ENCODE peak calls at places on chromosome 9, in eight cellular contexts. One of them, this sample, is unnamed.

GRCh38 chr9:36401179-36401740 is 1.2 kb upstream of the RNF38 start:
- DNase-seq in NB4: no peak
- DNase-seq in lower leg skin: no peak
- DNase-seq in spleen: no peak
- DNase-seq in A549: no peak
- DNase-seq in adrenal gland: peak
- DNase-seq in Peyer's patch: no peak
- DNase-seq in sigmoid colon: no peak
- DNase-seq in this sample: peak

GRCh38 chr9:33884856-33885701 is 68.1 kb downstream of the UBE2R2 start:
- DNase-seq in NB4: no peak
- DNase-seq in lower leg skin: no peak
- DNase-seq in spleen: no peak
- DNase-seq in A549: no peak
- DNase-seq in adrenal gland: peak
- DNase-seq in Peyer's patch: no peak
- DNase-seq in sigmoid colon: no peak
- DNase-seq in this sample: no peak

GRCh38 chr9:37971107-37971459 is 67.2 kb upstream of the SLC25A51 start:
- DNase-seq in NB4: no peak
- DNase-seq in lower leg skin: no peak
- DNase-seq in spleen: peak
- DNase-seq in A549: no peak
- DNase-seq in adrenal gland: no peak
- DNase-seq in Peyer's patch: no peak
- DNase-seq in sigmoid colon: no peak
- DNase-seq in this sample: no peak

GRCh38 chr9:86926130-86926529 is 21.2 kb downstream of the GAS1 start:
- DNase-seq in NB4: no peak
- DNase-seq in lower leg skin: no peak
- DNase-seq in spleen: no peak
- DNase-seq in A549: no peak
- DNase-seq in adrenal gland: no peak
- DNase-seq in Peyer's patch: no peak
- DNase-seq in sigmoid colon: no peak
- DNase-seq in this sample: no peak

GRCh38 chr9:2764371-2764770 is 47.1 kb downstream of the KCNV2 start:
- DNase-seq in NB4: peak
- DNase-seq in lower leg skin: no peak
- DNase-seq in spleen: no peak
- DNase-seq in A549: no peak
- DNase-seq in adrenal gland: peak
- DNase-seq in Peyer's patch: no peak
- DNase-seq in sigmoid colon: no peak
- DNase-seq in this sample: no peak

GRCh38 chr9:84278131-84278530 is 62.4 kb downstream of the SLC28A3 start:
- DNase-seq in NB4: no peak
- DNase-seq in lower leg skin: no peak
- DNase-seq in spleen: no peak
- DNase-seq in A549: no peak
- DNase-seq in adrenal gland: no peak
- DNase-seq in Peyer's patch: no peak
- DNase-seq in sigmoid colon: no peak
- DNase-seq in this sample: no peak

GRCh38 chr9:89477811-89478583 is 19.9 kb downstream of the SEMA4D start:
- DNase-seq in NB4: peak
- DNase-seq in lower leg skin: peak
- DNase-seq in spleen: no peak
- DNase-seq in A549: no peak
- DNase-seq in adrenal gland: peak
- DNase-seq in Peyer's patch: no peak
- DNase-seq in sigmoid colon: peak
- DNase-seq in this sample: peak

GRCh38 chr9:21415492-21416267 is 6.8 kb downstream of the IFNA8 start:
- DNase-seq in NB4: no peak
- DNase-seq in lower leg skin: no peak
- DNase-seq in spleen: no peak
- DNase-seq in A549: peak
- DNase-seq in adrenal gland: no peak
- DNase-seq in Peyer's patch: no peak
- DNase-seq in sigmoid colon: no peak
- DNase-seq in this sample: no peak

GRCh38 chr9:2230362-2230761 is 215.2 kb downstream of the SMARCA2 start:
- DNase-seq in NB4: no peak
- DNase-seq in lower leg skin: no peak
- DNase-seq in spleen: no peak
- DNase-seq in A549: no peak
- DNase-seq in adrenal gland: no peak
- DNase-seq in Peyer's patch: no peak
- DNase-seq in sigmoid colon: no peak
- DNase-seq in this sample: no peak

DNA sequence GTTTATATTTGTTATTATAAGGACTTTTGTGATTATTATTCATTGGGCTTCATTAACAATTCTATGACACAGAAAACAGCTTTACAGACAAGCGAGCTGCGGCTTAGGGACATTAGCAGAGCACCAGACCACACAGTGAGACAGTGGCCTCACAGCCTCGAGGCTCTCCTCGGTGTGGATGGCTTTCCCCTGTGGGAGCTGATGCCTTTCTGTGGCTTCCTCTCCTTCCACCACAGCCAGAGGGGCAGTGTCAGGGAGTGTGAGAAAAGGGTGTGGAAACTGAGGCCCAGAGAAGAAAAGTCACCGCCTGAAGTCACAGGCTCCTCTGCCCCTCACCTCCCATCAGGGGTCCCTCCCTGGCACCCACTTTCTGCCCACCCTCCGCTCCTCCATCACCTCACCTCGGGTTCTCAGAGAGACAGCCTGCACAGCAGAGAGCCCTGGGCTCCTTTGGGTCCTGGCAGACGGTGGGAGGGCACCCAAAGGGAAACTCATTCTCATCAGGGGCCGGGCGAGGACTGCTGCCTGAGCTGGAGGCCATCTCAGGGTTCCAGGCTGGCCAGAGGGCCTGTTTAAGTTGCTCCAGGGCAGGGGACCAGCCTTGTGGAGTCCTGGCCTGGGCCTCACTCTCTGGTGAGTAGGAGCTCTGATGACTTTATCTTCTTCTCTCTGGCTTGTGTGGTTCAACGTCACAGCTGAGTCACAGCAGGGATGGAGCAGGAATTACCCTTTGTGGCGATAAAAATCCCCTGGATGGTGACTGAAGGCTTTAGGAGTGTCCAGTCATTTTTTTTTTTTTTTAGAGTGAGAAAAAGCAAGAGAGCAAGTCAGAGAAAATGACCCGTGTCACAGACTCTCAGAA is 830 bp downstream of the TRAF1 start:
- DNase-seq in NB4: peak
- DNase-seq in lower leg skin: no peak
- DNase-seq in spleen: no peak
- DNase-seq in A549: peak
- DNase-seq in adrenal gland: no peak
- DNase-seq in Peyer's patch: peak
- DNase-seq in sigmoid colon: peak
- DNase-seq in this sample: peak
- H3K4me3 ChIP-seq in NB4: no peak
- H3K4me3 ChIP-seq in lower leg skin: no peak
- H3K4me3 ChIP-seq in spleen: peak
- H3K4me3 ChIP-seq in A549: no peak
- H3K4me3 ChIP-seq in adrenal gland: no peak
- H3K4me3 ChIP-seq in Peyer's patch: peak
- H3K4me3 ChIP-seq in sigmoid colon: no peak
- H3K4me3 ChIP-seq in this sample: no peak

DNA sequence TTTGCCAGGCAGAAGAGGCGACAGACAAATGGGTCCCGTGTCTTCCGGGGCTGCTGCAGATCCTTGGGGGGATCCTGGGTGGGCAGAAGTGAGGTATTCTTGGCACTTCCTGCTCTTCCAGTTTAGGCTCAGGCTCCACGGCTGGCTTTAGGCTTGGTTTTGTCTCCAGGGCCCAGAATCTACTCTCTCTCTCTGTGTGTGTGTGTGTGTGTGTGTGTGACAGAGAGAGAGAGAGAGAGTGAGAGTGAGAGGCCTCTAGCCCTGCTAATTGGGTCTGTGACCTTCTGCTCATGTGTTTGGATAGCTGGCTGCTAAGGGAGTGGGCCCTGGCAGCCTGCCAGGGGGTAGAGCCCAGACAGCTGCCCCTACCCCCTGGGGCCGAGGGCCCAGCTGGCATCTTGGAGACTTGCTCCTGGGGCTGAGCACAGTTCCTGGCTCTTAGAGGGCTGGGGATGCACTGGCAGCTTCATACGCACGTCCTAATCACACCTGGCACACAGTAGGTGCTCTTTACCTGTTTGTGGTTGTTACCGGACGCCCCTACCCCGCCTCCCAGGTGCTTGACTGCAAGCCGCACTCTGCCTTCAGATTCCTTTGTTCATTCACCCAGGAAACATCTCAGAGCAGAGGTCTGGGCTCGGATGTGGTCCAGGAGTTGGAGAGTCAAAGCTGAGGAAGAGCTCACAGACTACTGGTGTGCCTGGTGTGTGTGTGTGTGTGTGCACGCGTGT is 39.4 kb downstream of the CRB2 start:
- DNase-seq in NB4: no peak
- DNase-seq in lower leg skin: no peak
- DNase-seq in spleen: no peak
- DNase-seq in A549: no peak
- DNase-seq in adrenal gland: no peak
- DNase-seq in Peyer's patch: no peak
- DNase-seq in sigmoid colon: no peak
- DNase-seq in this sample: no peak
- TF ChIP-seq POLR2A in NB4: no peak
- TF ChIP-seq POLR2A in lower leg skin: no peak
- TF ChIP-seq POLR2A in spleen: no peak
- TF ChIP-seq POLR2A in A549: no peak
- TF ChIP-seq POLR2A in adrenal gland: no peak
- TF ChIP-seq POLR2A in Peyer's patch: no peak
- TF ChIP-seq POLR2A in sigmoid colon: no peak
- TF ChIP-seq POLR2A in this sample: no peak

DNA sequence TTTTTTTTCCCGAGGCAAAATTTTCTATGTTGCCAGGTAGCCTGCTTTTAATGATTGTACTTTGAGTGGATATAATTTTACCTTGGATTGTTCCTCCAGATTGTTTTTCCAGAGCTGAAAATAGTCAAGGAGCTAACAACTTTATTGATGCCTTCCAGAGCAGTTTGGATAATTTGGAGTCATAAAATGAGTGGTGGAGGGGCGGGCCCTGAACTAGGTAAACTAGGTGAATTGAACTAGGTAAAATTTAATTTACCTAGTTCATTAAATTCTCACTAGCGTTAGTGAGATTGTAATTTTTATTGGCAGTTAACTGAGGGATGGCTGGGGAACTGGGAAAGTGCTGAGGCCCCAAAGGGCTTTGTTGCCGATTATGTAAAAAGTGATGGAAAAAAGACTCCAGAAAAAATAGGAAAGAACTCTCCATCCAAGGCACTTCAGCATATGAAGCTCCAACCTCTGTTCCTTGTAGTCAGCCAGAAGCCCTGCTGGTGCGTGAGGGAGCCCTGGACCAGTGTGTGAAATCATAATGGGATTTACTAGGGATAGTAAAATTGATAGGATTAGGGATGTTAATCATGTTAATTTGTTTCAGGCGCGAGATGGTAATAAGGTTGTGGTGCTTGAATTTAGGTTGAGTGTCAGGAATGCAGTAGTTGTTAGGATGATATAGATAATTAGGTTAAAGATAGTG is 1.7 kb downstream of the DNAJC25 start:
- DNase-seq in NB4: no peak
- DNase-seq in lower leg skin: no peak
- DNase-seq in spleen: no peak
- DNase-seq in A549: no peak
- DNase-seq in adrenal gland: no peak
- DNase-seq in Peyer's patch: no peak
- DNase-seq in sigmoid colon: no peak
- DNase-seq in this sample: no peak
- H3K4me3 ChIP-seq in NB4: peak
- H3K4me3 ChIP-seq in lower leg skin: no peak
- H3K4me3 ChIP-seq in spleen: peak
- H3K4me3 ChIP-seq in A549: peak
- H3K4me3 ChIP-seq in adrenal gland: no peak
- H3K4me3 ChIP-seq in Peyer's patch: peak
- H3K4me3 ChIP-seq in sigmoid colon: no peak
- H3K4me3 ChIP-seq in this sample: no peak

GRCh38 chr9:35108946-35109575 is 6.1 kb upstream of the STOML2 start:
- DNase-seq in NB4: peak
- DNase-seq in lower leg skin: peak
- DNase-seq in spleen: no peak
- DNase-seq in A549: no peak
- DNase-seq in adrenal gland: no peak
- DNase-seq in Peyer's patch: no peak
- DNase-seq in sigmoid colon: no peak
- DNase-seq in this sample: no peak

GRCh38 chr9:35110327-35110758 is 5.3 kb downstream of the ATOSB start:
- DNase-seq in NB4: peak
- DNase-seq in lower leg skin: peak
- DNase-seq in spleen: no peak
- DNase-seq in A549: peak
- DNase-seq in adrenal gland: peak
- DNase-seq in Peyer's patch: no peak
- DNase-seq in sigmoid colon: no peak
- DNase-seq in this sample: no peak

GRCh38 chr9:35108461-35108860 is 5.5 kb upstream of the STOML2 start:
- DNase-seq in NB4: no peak
- DNase-seq in lower leg skin: peak
- DNase-seq in spleen: no peak
- DNase-seq in A549: no peak
- DNase-seq in adrenal gland: no peak
- DNase-seq in Peyer's patch: no peak
- DNase-seq in sigmoid colon: no peak
- DNase-seq in this sample: no peak

GRCh38 chr9:35112257-35113020 is 3.2 kb downstream of the ATOSB start:
- DNase-seq in NB4: peak
- DNase-seq in lower leg skin: peak
- DNase-seq in spleen: no peak
- DNase-seq in A549: no peak
- DNase-seq in adrenal gland: peak
- DNase-seq in Peyer's patch: no peak
- DNase-seq in sigmoid colon: no peak
- DNase-seq in this sample: no peak

DNA sequence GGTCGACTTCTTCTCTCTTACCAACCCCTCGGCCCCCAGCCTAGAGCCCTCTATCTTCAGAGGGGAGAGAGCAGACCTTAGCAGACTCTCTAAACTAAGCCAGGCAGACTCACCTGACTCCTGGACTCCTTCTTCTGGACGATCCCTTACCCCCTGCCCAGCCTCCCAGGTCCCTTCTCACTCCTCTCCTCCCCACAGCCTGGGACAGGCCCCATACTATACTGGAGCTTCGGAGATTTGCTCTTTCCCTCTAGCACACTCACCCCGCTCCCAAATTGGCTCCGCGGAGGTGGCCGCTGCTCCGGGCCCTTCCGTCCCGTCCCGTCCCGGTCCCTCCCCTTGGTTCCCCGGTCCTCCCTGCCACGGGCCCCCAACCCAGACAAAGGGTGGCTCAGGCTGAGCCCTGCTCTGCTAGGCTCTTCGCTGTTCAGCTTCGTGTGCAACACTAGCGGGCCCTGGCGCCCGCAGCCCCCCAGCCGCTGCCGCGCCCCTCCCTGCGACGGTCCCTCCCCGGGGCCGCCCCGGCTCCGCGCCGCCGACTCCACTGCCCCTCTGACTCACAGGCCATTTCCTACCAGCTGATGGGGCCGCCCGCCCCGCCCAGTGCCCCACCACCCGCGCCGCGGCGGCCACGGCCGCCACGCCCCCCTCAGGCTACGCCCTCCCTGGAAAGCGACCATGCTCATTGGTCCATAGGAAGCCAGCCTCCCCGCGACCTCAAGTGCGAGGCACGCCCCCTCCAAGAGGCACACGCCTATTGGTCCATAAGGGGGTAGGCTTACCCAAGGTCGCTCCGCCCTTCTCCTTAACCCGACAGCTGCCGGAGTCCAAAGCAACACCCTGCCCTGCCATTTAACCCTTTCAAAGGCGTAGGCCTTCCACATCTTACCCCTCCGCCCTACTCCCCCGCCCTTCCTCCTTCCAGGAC is 4.4 kb downstream of the ATOSB start:
- DNase-seq in NB4: peak
- DNase-seq in lower leg skin: peak
- DNase-seq in spleen: peak
- DNase-seq in A549: peak
- DNase-seq in adrenal gland: peak
- DNase-seq in Peyer's patch: peak
- DNase-seq in sigmoid colon: peak
- DNase-seq in this sample: peak
- TF ChIP-seq POLR2A in NB4: no peak
- TF ChIP-seq POLR2A in lower leg skin: no peak
- TF ChIP-seq POLR2A in spleen: peak
- TF ChIP-seq POLR2A in A549: peak
- TF ChIP-seq POLR2A in adrenal gland: peak
- TF ChIP-seq POLR2A in Peyer's patch: peak
- TF ChIP-seq POLR2A in sigmoid colon: no peak
- TF ChIP-seq POLR2A in this sample: peak